ENCODE peak calls at places on chromosomes 5 and 9, in nine cellular contexts. One of them, this sample, is unnamed.
A peak's percentile ranks its signal among the peaks of the same experiment; 100 is the strongest.

GRCh38 chr9:5357431-5358105 is 17.9 kb upstream of the RLN1 start:
- DNase-seq in progenitor cell of endocrine pancreas: no peak
- DNase-seq in OCI-LY7: no peak
- DNase-seq in heart right ventricle: peak; percentile 16
- DNase-seq in breast epithelium: no peak
- DNase-seq in A549: no peak
- DNase-seq in fibroblast of the aortic adventitia: peak; percentile 39
- DNase-seq in GM20000: no peak
- DNase-seq in choroid plexus epithelial cell: no peak
- DNase-seq in this sample: no peak

GRCh38 chr9:8961186-8961666 is 1161.6 kb upstream of the DMAC1 start:
- DNase-seq in progenitor cell of endocrine pancreas: no peak
- DNase-seq in OCI-LY7: no peak
- DNase-seq in heart right ventricle: peak; percentile 71
- DNase-seq in breast epithelium: no peak
- DNase-seq in A549: no peak
- DNase-seq in fibroblast of the aortic adventitia: no peak
- DNase-seq in GM20000: no peak
- DNase-seq in choroid plexus epithelial cell: no peak
- DNase-seq in this sample: no peak

GRCh38 chr5:167634432-167634831 is 657.0 kb upstream of the WWC1 start:
- DNase-seq in progenitor cell of endocrine pancreas: no peak
- DNase-seq in OCI-LY7: no peak
- DNase-seq in heart right ventricle: no peak
- DNase-seq in breast epithelium: no peak
- DNase-seq in A549: peak; percentile 59
- DNase-seq in fibroblast of the aortic adventitia: peak; percentile 59
- DNase-seq in GM20000: no peak
- DNase-seq in choroid plexus epithelial cell: peak; percentile 67
- DNase-seq in this sample: no peak

GRCh38 chr5:28766565-28767158 is 1728.3 kb upstream of the CDH9 start:
- DNase-seq in progenitor cell of endocrine pancreas: no peak
- DNase-seq in OCI-LY7: peak; percentile 40
- DNase-seq in heart right ventricle: no peak
- DNase-seq in breast epithelium: no peak
- DNase-seq in A549: peak; percentile 67
- DNase-seq in fibroblast of the aortic adventitia: peak; percentile 54
- DNase-seq in GM20000: no peak
- DNase-seq in choroid plexus epithelial cell: peak; percentile 84
- DNase-seq in this sample: no peak

GRCh38 chr9:106758911-106759310 is 104.1 kb upstream of the ZNF462 start:
- DNase-seq in progenitor cell of endocrine pancreas: no peak
- DNase-seq in OCI-LY7: no peak
- DNase-seq in heart right ventricle: no peak
- DNase-seq in breast epithelium: no peak
- DNase-seq in A549: no peak
- DNase-seq in fibroblast of the aortic adventitia: no peak
- DNase-seq in GM20000: no peak
- DNase-seq in choroid plexus epithelial cell: peak; percentile 23
- DNase-seq in this sample: no peak

GRCh38 chr9:89606049-89606481 is 1.3 kb downstream of the GADD45G start:
- DNase-seq in progenitor cell of endocrine pancreas: peak; percentile 30
- DNase-seq in OCI-LY7: no peak
- DNase-seq in heart right ventricle: peak; percentile 62
- DNase-seq in breast epithelium: peak; percentile 74
- DNase-seq in A549: peak; percentile 67
- DNase-seq in fibroblast of the aortic adventitia: peak; percentile 57
- DNase-seq in GM20000: peak; percentile 49
- DNase-seq in choroid plexus epithelial cell: peak; percentile 74
- DNase-seq in this sample: no peak

GRCh38 chr9:70601000-70601929 is 186.8 kb upstream of the KLF9 start:
- DNase-seq in progenitor cell of endocrine pancreas: no peak
- DNase-seq in OCI-LY7: no peak
- DNase-seq in heart right ventricle: peak; percentile 92
- DNase-seq in breast epithelium: peak; percentile 94
- DNase-seq in A549: no peak
- DNase-seq in fibroblast of the aortic adventitia: peak; percentile 100
- DNase-seq in GM20000: no peak
- DNase-seq in choroid plexus epithelial cell: peak; percentile 96
- DNase-seq in this sample: no peak

GRCh38 chr5:78895616-78896015 is 89.5 kb downstream of the ARSB start:
- DNase-seq in progenitor cell of endocrine pancreas: no peak
- DNase-seq in OCI-LY7: no peak
- DNase-seq in heart right ventricle: no peak
- DNase-seq in breast epithelium: no peak
- DNase-seq in A549: no peak
- DNase-seq in fibroblast of the aortic adventitia: no peak
- DNase-seq in GM20000: no peak
- DNase-seq in choroid plexus epithelial cell: peak; percentile 18
- DNase-seq in this sample: no peak

GRCh38 chr9:124309665-124310064 is 51.9 kb downstream of the NEK6 start:
- DNase-seq in progenitor cell of endocrine pancreas: no peak
- DNase-seq in OCI-LY7: no peak
- DNase-seq in heart right ventricle: no peak
- DNase-seq in breast epithelium: no peak
- DNase-seq in A549: peak; percentile 88
- DNase-seq in fibroblast of the aortic adventitia: peak; percentile 97
- DNase-seq in GM20000: no peak
- DNase-seq in choroid plexus epithelial cell: peak; percentile 98
- DNase-seq in this sample: no peak

GRCh38 chr5:111742595-111742994 is 14.4 kb downstream of the NREP start:
- DNase-seq in progenitor cell of endocrine pancreas: no peak
- DNase-seq in OCI-LY7: no peak
- DNase-seq in heart right ventricle: no peak
- DNase-seq in breast epithelium: no peak
- DNase-seq in A549: no peak
- DNase-seq in fibroblast of the aortic adventitia: peak; percentile 97
- DNase-seq in GM20000: no peak
- DNase-seq in choroid plexus epithelial cell: peak; percentile 91
- DNase-seq in this sample: no peak

GRCh38 chr5:139808481-139809330 is 13.1 kb downstream of the PSD2 start:
- DNase-seq in progenitor cell of endocrine pancreas: peak; percentile 67
- DNase-seq in OCI-LY7: peak; percentile 21
- DNase-seq in heart right ventricle: peak; percentile 16
- DNase-seq in breast epithelium: no peak
- DNase-seq in A549: no peak
- DNase-seq in fibroblast of the aortic adventitia: peak; percentile 21
- DNase-seq in GM20000: peak; percentile 70
- DNase-seq in choroid plexus epithelial cell: peak; percentile 42
- DNase-seq in this sample: peak; percentile 71

GRCh38 chr5:143481697-143482531 is 78.4 kb upstream of the NR3C1 start:
- DNase-seq in progenitor cell of endocrine pancreas: no peak
- DNase-seq in OCI-LY7: no peak
- DNase-seq in heart right ventricle: no peak
- DNase-seq in breast epithelium: no peak
- DNase-seq in A549: no peak
- DNase-seq in fibroblast of the aortic adventitia: peak; percentile 51
- DNase-seq in GM20000: no peak
- DNase-seq in choroid plexus epithelial cell: peak; percentile 40
- DNase-seq in this sample: no peak

GRCh38 chr9:16871358-16872151 is 1.1 kb upstream of the BNC2 start:
- DNase-seq in progenitor cell of endocrine pancreas: peak; percentile 23
- DNase-seq in OCI-LY7: no peak
- DNase-seq in heart right ventricle: peak; percentile 42
- DNase-seq in breast epithelium: no peak
- DNase-seq in A549: peak; percentile 62
- DNase-seq in fibroblast of the aortic adventitia: peak; percentile 91
- DNase-seq in GM20000: peak; percentile 42
- DNase-seq in choroid plexus epithelial cell: peak; percentile 91
- DNase-seq in this sample: no peak

GRCh38 chr5:61918606-61919005 is 387.4 kb upstream of the KIF2A start:
- DNase-seq in progenitor cell of endocrine pancreas: no peak
- DNase-seq in OCI-LY7: no peak
- DNase-seq in heart right ventricle: no peak
- DNase-seq in breast epithelium: no peak
- DNase-seq in A549: no peak
- DNase-seq in fibroblast of the aortic adventitia: no peak
- DNase-seq in GM20000: no peak
- DNase-seq in choroid plexus epithelial cell: no peak
- DNase-seq in this sample: no peak

GRCh38 chr5:66849803-66850202 is 253.6 kb downstream of the MAST4 start:
- DNase-seq in progenitor cell of endocrine pancreas: no peak
- DNase-seq in OCI-LY7: no peak
- DNase-seq in heart right ventricle: no peak
- DNase-seq in breast epithelium: no peak
- DNase-seq in A549: peak; percentile 42
- DNase-seq in fibroblast of the aortic adventitia: peak; percentile 49
- DNase-seq in GM20000: no peak
- DNase-seq in choroid plexus epithelial cell: peak; percentile 64
- DNase-seq in this sample: no peak

GRCh38 chr5:112355058-112355685 is 63.9 kb downstream of the EPB41L4A start:
- DNase-seq in progenitor cell of endocrine pancreas: no peak
- DNase-seq in OCI-LY7: no peak
- DNase-seq in heart right ventricle: no peak
- DNase-seq in breast epithelium: no peak
- DNase-seq in A549: no peak
- DNase-seq in fibroblast of the aortic adventitia: no peak
- DNase-seq in GM20000: no peak
- DNase-seq in choroid plexus epithelial cell: peak; percentile 2
- DNase-seq in this sample: no peak

GRCh38 chr5:82620957-82621600 is 342.9 kb upstream of the RPS23 start:
- DNase-seq in progenitor cell of endocrine pancreas: no peak
- DNase-seq in OCI-LY7: no peak
- DNase-seq in heart right ventricle: no peak
- DNase-seq in breast epithelium: no peak
- DNase-seq in A549: no peak
- DNase-seq in fibroblast of the aortic adventitia: no peak
- DNase-seq in GM20000: no peak
- DNase-seq in choroid plexus epithelial cell: peak; percentile 75
- DNase-seq in this sample: no peak

GRCh38 chr9:107749787-107750444 is 260.3 kb upstream of the KLF4 start:
- DNase-seq in progenitor cell of endocrine pancreas: no peak
- DNase-seq in OCI-LY7: no peak
- DNase-seq in heart right ventricle: peak; percentile 91
- DNase-seq in breast epithelium: peak; percentile 91
- DNase-seq in A549: peak; percentile 80
- DNase-seq in fibroblast of the aortic adventitia: peak; percentile 98
- DNase-seq in GM20000: no peak
- DNase-seq in choroid plexus epithelial cell: peak; percentile 94
- DNase-seq in this sample: no peak

GRCh38 chr9:34547960-34548603 is 25.3 kb upstream of the ENHO start:
- DNase-seq in progenitor cell of endocrine pancreas: peak; percentile 71
- DNase-seq in OCI-LY7: peak; percentile 18
- DNase-seq in heart right ventricle: peak; percentile 69
- DNase-seq in breast epithelium: peak; percentile 56
- DNase-seq in A549: peak; percentile 58
- DNase-seq in fibroblast of the aortic adventitia: peak; percentile 61
- DNase-seq in GM20000: peak; percentile 72
- DNase-seq in choroid plexus epithelial cell: peak; percentile 71
- DNase-seq in this sample: peak; percentile 73
- TF ChIP-seq CTCF in progenitor cell of endocrine pancreas: peak; percentile 91
- TF ChIP-seq CTCF in OCI-LY7: peak; percentile 79
- TF ChIP-seq CTCF in heart right ventricle: peak; percentile 89
- TF ChIP-seq CTCF in breast epithelium: peak; percentile 86
- TF ChIP-seq CTCF in A549: peak; percentile 83
- TF ChIP-seq CTCF in fibroblast of the aortic adventitia: peak; percentile 93
- TF ChIP-seq CTCF in GM20000: peak; percentile 87
- TF ChIP-seq CTCF in choroid plexus epithelial cell: peak; percentile 95
- TF ChIP-seq CTCF in this sample: peak; percentile 84

GRCh38 chr9:38391278-38392118 is 1.0 kb upstream of the ALDH1B1 start:
- DNase-seq in progenitor cell of endocrine pancreas: no peak
- DNase-seq in OCI-LY7: no peak
- DNase-seq in heart right ventricle: no peak
- DNase-seq in breast epithelium: no peak
- DNase-seq in A549: no peak
- DNase-seq in fibroblast of the aortic adventitia: no peak
- DNase-seq in GM20000: no peak
- DNase-seq in choroid plexus epithelial cell: no peak
- DNase-seq in this sample: no peak

GRCh38 chr9:38390851-38391250 is 1.7 kb upstream of the ALDH1B1 start:
- DNase-seq in progenitor cell of endocrine pancreas: no peak
- DNase-seq in OCI-LY7: no peak
- DNase-seq in heart right ventricle: no peak
- DNase-seq in breast epithelium: no peak
- DNase-seq in A549: no peak
- DNase-seq in fibroblast of the aortic adventitia: no peak
- DNase-seq in GM20000: no peak
- DNase-seq in choroid plexus epithelial cell: no peak
- DNase-seq in this sample: no peak

GRCh38 chr9:38393128-38393809 is 767 bp downstream of the ALDH1B1 start:
- DNase-seq in progenitor cell of endocrine pancreas: no peak
- DNase-seq in OCI-LY7: no peak
- DNase-seq in heart right ventricle: no peak
- DNase-seq in breast epithelium: no peak
- DNase-seq in A549: no peak
- DNase-seq in fibroblast of the aortic adventitia: no peak
- DNase-seq in GM20000: peak; percentile 45
- DNase-seq in choroid plexus epithelial cell: no peak
- DNase-seq in this sample: no peak

GRCh38 chr9:38394419-38394818 is 1.9 kb downstream of the ALDH1B1 start:
- DNase-seq in progenitor cell of endocrine pancreas: no peak
- DNase-seq in OCI-LY7: no peak
- DNase-seq in heart right ventricle: no peak
- DNase-seq in breast epithelium: no peak
- DNase-seq in A549: no peak
- DNase-seq in fibroblast of the aortic adventitia: no peak
- DNase-seq in GM20000: no peak
- DNase-seq in choroid plexus epithelial cell: no peak
- DNase-seq in this sample: no peak

GRCh38 chr9:38392235-38393127 is at the start of gene ALDH1B1:
- DNase-seq in progenitor cell of endocrine pancreas: peak; percentile 77
- DNase-seq in OCI-LY7: no peak
- DNase-seq in heart right ventricle: peak; percentile 80
- DNase-seq in breast epithelium: peak; percentile 43
- DNase-seq in A549: peak; percentile 86
- DNase-seq in fibroblast of the aortic adventitia: peak; percentile 74
- DNase-seq in GM20000: peak; percentile 95
- DNase-seq in choroid plexus epithelial cell: peak; percentile 84
- DNase-seq in this sample: peak; percentile 95
- TF ChIP-seq CTCF in progenitor cell of endocrine pancreas: peak; percentile 39
- TF ChIP-seq CTCF in OCI-LY7: no peak
- TF ChIP-seq CTCF in heart right ventricle: peak; percentile 26
- TF ChIP-seq CTCF in breast epithelium: no peak
- TF ChIP-seq CTCF in A549: peak; percentile 32
- TF ChIP-seq CTCF in fibroblast of the aortic adventitia: peak; percentile 5
- TF ChIP-seq CTCF in GM20000: no peak
- TF ChIP-seq CTCF in choroid plexus epithelial cell: peak; percentile 21
- TF ChIP-seq CTCF in this sample: peak; percentile 39

DNA sequence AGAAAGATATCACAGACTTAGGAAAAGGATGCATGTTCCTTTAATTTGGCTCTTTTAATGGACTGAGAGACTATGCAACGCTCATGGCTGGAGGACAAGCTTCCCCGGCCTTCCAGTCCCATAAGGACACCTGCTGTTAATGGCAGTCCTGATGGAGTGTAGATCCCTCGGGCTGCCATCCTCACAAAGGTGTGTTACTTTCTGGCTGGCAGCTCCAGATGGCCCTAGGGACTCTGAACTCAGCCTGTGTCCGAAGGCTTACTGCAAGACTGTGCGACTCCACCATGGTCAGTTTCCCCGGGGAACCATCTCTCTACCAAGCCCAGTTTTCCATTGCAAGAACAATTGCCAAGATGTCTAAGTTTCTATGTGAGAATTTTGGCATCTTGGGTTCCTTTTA is 25.5 kb upstream of the KCNIP1 start:
- DNase-seq in progenitor cell of endocrine pancreas: no peak
- DNase-seq in OCI-LY7: no peak
- DNase-seq in heart right ventricle: no peak
- DNase-seq in breast epithelium: no peak
- DNase-seq in A549: no peak
- DNase-seq in fibroblast of the aortic adventitia: no peak
- DNase-seq in GM20000: no peak
- DNase-seq in choroid plexus epithelial cell: no peak
- DNase-seq in this sample: no peak
- TF ChIP-seq CTCF in progenitor cell of endocrine pancreas: no peak
- TF ChIP-seq CTCF in OCI-LY7: no peak
- TF ChIP-seq CTCF in heart right ventricle: no peak
- TF ChIP-seq CTCF in breast epithelium: no peak
- TF ChIP-seq CTCF in A549: no peak
- TF ChIP-seq CTCF in fibroblast of the aortic adventitia: no peak
- TF ChIP-seq CTCF in GM20000: no peak
- TF ChIP-seq CTCF in choroid plexus epithelial cell: no peak
- TF ChIP-seq CTCF in this sample: no peak

GRCh38 chr5:7902201-7902600 is 33.3 kb downstream of the MTRR start:
- DNase-seq in progenitor cell of endocrine pancreas: no peak
- DNase-seq in OCI-LY7: no peak
- DNase-seq in heart right ventricle: no peak
- DNase-seq in breast epithelium: no peak
- DNase-seq in A549: no peak
- DNase-seq in fibroblast of the aortic adventitia: peak; percentile 8
- DNase-seq in GM20000: no peak
- DNase-seq in choroid plexus epithelial cell: no peak
- DNase-seq in this sample: no peak
- TF ChIP-seq CTCF in progenitor cell of endocrine pancreas: no peak
- TF ChIP-seq CTCF in OCI-LY7: no peak
- TF ChIP-seq CTCF in heart right ventricle: no peak
- TF ChIP-seq CTCF in breast epithelium: no peak
- TF ChIP-seq CTCF in A549: no peak
- TF ChIP-seq CTCF in fibroblast of the aortic adventitia: no peak
- TF ChIP-seq CTCF in GM20000: no peak
- TF ChIP-seq CTCF in choroid plexus epithelial cell: no peak
- TF ChIP-seq CTCF in this sample: no peak